ENCODE peak calls at places on chromosomes 13 and 19, in six cellular contexts. A is stimulated activated CD4-positive, alpha-beta T cell treated with anti-CD3 and anti-CD28 coated beads, Interleukin-4, amount 100 ng/mL, for 1 hour; G is activated CD4-positive, alpha-beta T cell treated with anti-CD3 and anti-CD28 coated beads, Interleukin-2, amount 10 ng/mL, durations not matched to agents 7 days and 5 days; W is lower leg skin; S is omental fat pad; B is suprapubic skin. F is an unnamed sample.

GRCh38 chr19:33906578-33907335 is 110.1 kb downstream of the KCTD15 start:
- DNase-seq in A (no peak), G (no peak), W (no peak), S (no peak), B (peak), F (no peak)

GRCh38 chr13:60326273-60326672 is 70.7 kb upstream of the TDRD3 start:
- DNase-seq in A (no peak), G (no peak), W (no peak), S (no peak), B (no peak), F (no peak)

GRCh38 chr19:11337080-11337479 is 2.4 kb downstream of the RAB3D start:
- DNase-seq in A (no peak), G (no peak), W (no peak), S (no peak), B (no peak), F (no peak)

GRCh38 chr13:39394811-39395685 is 207.9 kb downstream of the LHFPL6 start:
- DNase-seq in A (no peak), G (no peak), W (no peak), S (no peak), B (no peak), F (no peak)

GRCh38 chr13:44299142-44299541 is 74.5 kb upstream of the SERP2 start:
- DNase-seq in A (no peak), G (no peak), W (no peak), S (no peak), B (no peak), F (no peak)

GRCh38 chr19:55186080-55186479 is 6.0 kb upstream of the SYT5 start:
- DNase-seq in A (no peak), G (no peak), W (no peak), S (no peak), B (no peak), F (no peak)

GRCh38 chr19:3145909-3146676 is 10.3 kb downstream of the GNA15 start:
- DNase-seq in A (no peak), G (no peak), W (no peak), S (no peak), B (peak), F (no peak)

GRCh38 chr19:13974073-13974472 is 21.8 kb downstream of the DCAF15 start:
- DNase-seq in A (peak), G (peak), W (no peak), S (no peak), B (no peak), F (no peak)

GRCh38 chr13:40433577-40433976 is 232.9 kb downstream of the FOXO1 start:
- DNase-seq in A (peak), G (peak), W (no peak), S (no peak), B (no peak), F (no peak)

GRCh38 chr13:80040219-80040976 is 300.5 kb downstream of the SPRY2 start:
- DNase-seq in A (no peak), G (no peak), W (no peak), S (no peak), B (no peak), F (no peak)

GRCh38 chr19:40412866-40413265 is 312 bp downstream of the PRX start:
- DNase-seq in A (no peak), G (no peak), W (no peak), S (no peak), B (no peak), F (no peak)